ENCODE peak calls at places on chromosomes 4 and X, in four cellular contexts. J is SK-N-SH, A is K562, O is HepG2. I is an unnamed sample.

GRCh38 chrX:7330551-7330950 is 182.6 kb upstream of the PUDP start:
- DNase-seq in J (no peak), A (no peak), O (no peak), I (no peak)

GRCh38 chrX:45508459-45508858 is 307.8 kb upstream of the DIPK2B start:
- DNase-seq in J (no peak), A (no peak), O (no peak), I (no peak)

GRCh38 chrX:119692241-119693031 is 532 bp downstream of the SEPTIN6 start:
- DNase-seq in J (peak; percentile 68), A (peak; percentile 73), O (no peak), I (no peak)

GRCh38 chrX:97692575-97692974 is 808.9 kb downstream of the RPA4 start:
- DNase-seq in J (no peak), A (no peak), O (no peak), I (no peak)

GRCh38 chrX:38817004-38817703 is 15.9 kb downstream of the MID1IP1 start:
- DNase-seq in J (no peak), A (peak; percentile 56), O (no peak), I (no peak)

GRCh38 chr4:82415922-82416365 is 14.3 kb downstream of the HNRNPDL start:
- DNase-seq in J (no peak), A (no peak), O (no peak), I (no peak)

GRCh38 chr4:166282081-166282770 is 409.2 kb downstream of the TLL1 start:
- DNase-seq in J (no peak), A (no peak), O (no peak), I (no peak)

GRCh38 chr4:110361921-110362320 is 114.0 kb upstream of the ENPEP start:
- DNase-seq in J (no peak), A (no peak), O (no peak), I (no peak)

GRCh38 chr4:185395956-185396723 is 416 bp upstream of the LRP2BP start:
- DNase-seq in J (peak; percentile 99), A (peak; percentile 98), O (peak; percentile 96), I (peak; percentile 92)

GRCh38 chr4:8131210-8131609 is 27.4 kb downstream of the ABLIM2 start:
- DNase-seq in J (no peak), A (no peak), O (no peak), I (no peak)

GRCh38 chr4:167885872-167886271 is 206.5 kb upstream of the ANXA10 start:
- DNase-seq in J (no peak), A (no peak), O (no peak), I (no peak)

GRCh38 chrX:4710618-4711433 is 997.4 kb upstream of the PRKX start:
- DNase-seq in J (no peak), A (peak; percentile 1), O (peak; percentile 23), I (no peak)

GRCh38 chr4:189773909-189774308 is 166.8 kb upstream of the FRG1 start:
- DNase-seq in J (no peak), A (no peak), O (no peak), I (no peak)

GRCh38 chrX:39550795-39551361 is 546.9 kb downstream of the BCOR start:
- DNase-seq in J (no peak), A (peak; percentile 75), O (no peak), I (no peak)

GRCh38 chr4:182862921-182863320 is 54.3 kb downstream of the DCTD start:
- DNase-seq in J (no peak), A (no peak), O (no peak), I (no peak)

GRCh38 chrX:148804579-148804978 is 304.2 kb downstream of the AFF2 start:
- DNase-seq in J (no peak), A (no peak), O (no peak), I (no peak)

GRCh38 chr4:56424697-56425514 is 10.5 kb downstream of the PPAT start:
- DNase-seq in J (peak; percentile 39), A (peak; percentile 51), O (no peak), I (no peak)

GRCh38 chr4:40809058-40809457 is 59.3 kb downstream of the NSUN7 start:
- DNase-seq in J (no peak), A (no peak), O (no peak), I (no peak)

GRCh38 chr4:70187216-70187615 is 8.3 kb upstream of the ODAM start:
- DNase-seq in J (no peak), A (no peak), O (peak; percentile 5), I (no peak)

GRCh38 chr4:48116582-48116981 is 17.5 kb downstream of the TXK start:
- DNase-seq in J (no peak), A (no peak), O (no peak), I (no peak)

GRCh38 chrX:45710081-45710801 is 509.6 kb upstream of the DIPK2B start:
- DNase-seq in J (peak; percentile 2), A (no peak), O (no peak), I (peak; percentile 99)

GRCh38 chrX:54534271-54534670 is 4.3 kb downstream of the GNL3L start:
- DNase-seq in J (no peak), A (no peak), O (no peak), I (no peak)

GRCh38 chr4:153185453-153185852 is 18.8 kb upstream of the TRIM2 start:
- DNase-seq in J (no peak), A (no peak), O (no peak), I (no peak)

GRCh38 chrX:149467920-149468319 is 37.2 kb downstream of the IDS start:
- DNase-seq in J (no peak), A (no peak), O (no peak), I (no peak)

DNA sequence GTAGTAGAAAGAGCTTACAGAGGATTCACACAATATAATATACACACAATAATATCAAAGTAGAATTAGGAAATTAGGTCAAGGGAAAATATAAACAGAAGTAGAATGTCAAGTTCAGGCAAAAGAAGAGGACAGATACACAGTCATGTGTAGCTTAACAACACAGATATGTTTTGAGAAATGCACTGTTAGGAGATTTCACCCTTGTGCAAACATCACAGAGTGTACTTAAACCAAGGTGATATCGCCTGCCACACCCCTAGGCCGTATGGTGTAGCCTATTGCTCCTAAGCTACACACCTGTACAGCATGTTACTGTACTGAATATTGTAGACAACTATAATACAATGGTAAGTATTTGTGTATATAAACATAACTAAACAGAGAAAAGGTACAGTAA is 110.0 kb upstream of the EDNRA start:
- DNase-seq in J (no peak), A (no peak), O (no peak), I (no peak)
- TF ChIP-seq ELF1 in J (no peak), A (no peak), O (no peak), I (no peak)

DNA sequence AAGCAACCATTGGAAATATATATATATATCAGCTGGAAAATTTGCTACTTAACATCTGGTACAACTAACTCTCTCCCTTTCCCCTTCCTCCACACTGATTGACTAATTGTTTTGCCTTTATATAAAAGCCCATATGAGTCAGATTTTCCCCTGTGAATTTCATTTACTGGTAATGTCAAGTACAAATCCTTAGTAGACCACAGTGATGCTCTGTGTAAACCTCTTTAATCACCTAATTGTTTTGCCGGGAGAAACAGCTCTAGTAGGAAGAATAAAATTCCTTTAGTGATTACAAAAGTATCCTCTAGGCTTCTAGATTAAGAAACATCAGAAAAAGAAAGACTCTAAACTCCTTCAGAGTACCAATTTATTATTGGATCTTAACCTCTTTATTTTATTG is 1606.5 kb upstream of the TENM3 start:
- DNase-seq in J (no peak), A (no peak), O (no peak), I (no peak)
- TF ChIP-seq ELF1 in J (no peak), A (no peak), O (no peak), I (no peak)

DNA sequence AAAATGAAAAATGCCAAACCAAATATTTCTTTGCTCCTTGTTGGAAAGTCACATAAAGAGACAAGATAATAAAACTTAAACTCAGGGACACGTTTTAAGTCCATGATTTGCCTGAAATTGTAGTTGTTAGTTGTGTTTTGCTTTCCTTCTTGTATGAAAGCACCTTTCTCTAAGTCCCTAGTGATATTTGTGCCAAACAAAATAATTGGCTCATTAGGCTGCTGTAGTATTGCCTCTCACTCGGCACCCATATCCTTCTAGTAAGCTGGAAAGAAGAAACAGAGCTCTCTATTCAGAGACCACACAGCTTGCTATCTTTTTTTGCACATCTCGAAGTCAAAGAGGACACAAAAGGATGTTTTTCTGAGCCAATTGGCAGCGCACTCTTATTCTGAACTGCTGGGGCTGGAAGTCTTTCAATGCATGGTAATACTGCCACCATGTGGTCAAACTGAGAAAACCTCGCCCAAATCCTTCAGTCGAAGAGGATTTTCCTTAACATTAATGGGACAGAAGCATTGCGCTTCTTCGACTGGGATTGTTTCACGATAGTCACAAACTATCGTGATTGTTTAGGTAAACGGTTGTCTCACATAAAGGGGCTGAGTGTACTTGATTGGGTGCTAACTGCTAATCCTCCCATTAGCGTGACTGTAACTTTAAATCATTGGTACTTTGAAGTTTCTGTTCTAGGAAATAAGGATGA is 571.9 kb upstream of the LCORL start:
- DNase-seq in J (peak; percentile 63), A (peak; percentile 74), O (peak; percentile 66), I (peak; percentile 63)
- TF ChIP-seq ELF1 in J (no peak), A (no peak), O (no peak), I (no peak)

DNA sequence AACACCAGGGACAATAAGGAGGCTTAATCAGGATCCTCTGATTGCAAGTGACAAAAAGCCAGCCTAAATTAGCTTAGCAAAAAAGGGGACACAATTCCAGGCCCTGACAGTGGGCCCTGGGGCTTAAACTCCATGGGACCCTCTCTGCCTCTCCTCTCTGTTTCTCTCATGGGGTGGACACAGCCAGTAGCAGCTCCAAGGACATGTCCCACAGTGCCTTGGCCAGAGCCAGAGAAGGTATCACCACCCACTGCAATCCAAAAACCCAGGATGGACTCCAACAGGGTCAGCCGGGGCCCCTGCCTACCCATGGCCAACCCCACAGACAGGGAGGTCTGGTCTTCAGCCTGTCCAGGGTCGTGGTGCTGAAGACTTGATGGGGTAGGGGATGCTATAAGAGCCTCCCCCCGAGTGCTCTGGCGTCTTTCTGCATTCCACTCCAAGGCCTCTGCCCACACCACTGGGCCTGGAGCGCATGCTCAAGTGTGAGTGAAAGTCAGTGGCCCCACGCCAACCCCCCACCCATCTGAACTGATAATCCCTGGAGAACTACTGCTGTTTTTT is 19.7 kb upstream of the PPP2R2C start:
- DNase-seq in J (no peak), A (no peak), O (no peak), I (no peak)
- TF ChIP-seq ELF1 in J (no peak), A (no peak), O (no peak), I (no peak)

DNA sequence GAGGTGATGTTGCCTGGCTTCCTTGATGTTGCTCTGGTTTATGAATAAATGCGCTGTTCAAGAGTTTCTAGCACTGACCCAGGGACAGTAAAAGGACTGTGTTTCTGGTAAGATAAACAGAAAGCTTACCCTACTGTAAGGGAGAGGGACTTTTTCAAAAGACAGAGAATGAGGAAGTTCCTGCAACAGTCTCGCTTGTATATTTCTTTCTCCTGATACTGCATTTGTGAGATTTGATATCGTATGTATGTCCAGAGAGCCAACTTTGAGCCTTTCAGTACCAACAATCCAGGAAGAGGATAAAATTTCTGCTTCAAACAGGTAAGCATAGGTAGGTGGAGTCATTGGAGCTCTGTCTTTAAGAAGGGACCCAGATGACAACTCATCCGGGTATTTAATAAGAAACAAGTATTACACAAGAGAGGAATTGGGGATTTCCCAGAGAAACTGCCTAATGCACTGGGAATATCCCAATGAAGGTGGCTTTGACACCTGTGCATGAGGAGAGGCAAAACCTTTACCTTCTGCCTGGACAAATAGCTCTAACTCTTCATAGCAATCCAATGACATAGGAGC is 771 bp downstream of the DAPP1 start:
- DNase-seq in J (no peak), A (no peak), O (no peak), I (no peak)
- TF ChIP-seq ELF1 in J (no peak), A (no peak), O (no peak), I (no peak)

GRCh38 chrX:22081475-22082092 is 49.5 kb downstream of the PHEX start:
- DNase-seq in J (peak; percentile 22), A (peak; percentile 62), O (peak; percentile 18), I (peak; percentile 8)
- TF ChIP-seq ELF1 in J (no peak), A (no peak), O (no peak), I (no peak)